ENCODE peak calls at places on chromosomes 2 and 18, in five cellular contexts. B is fibroblast of mammary gland, A is astrocyte of the cerebellum, R is HCT116, K is tibial artery. O is an unnamed sample.

GRCh38 chr2:217183471-217183870 is 323.6 kb upstream of the TNP1 start:
- DNase-seq in B (no peak), A (no peak), R (no peak), K (no peak), O (no peak)

GRCh38 chr18:39870586-39870985 is 2084.4 kb upstream of the PIK3C3 start:
- DNase-seq in R (no peak), A (no peak), K (no peak), B (peak), O (no peak)

GRCh38 chr2:8669157-8669852 is 12.6 kb upstream of the ID2 start:
- DNase-seq in K (peak), B (peak), A (peak), R (no peak), O (no peak)

GRCh38 chr2:152532241-152532640 is 185.0 kb downstream of the PRPF40A start:
- DNase-seq in A (no peak), K (no peak), R (no peak), B (no peak), O (no peak)

GRCh38 chr18:3510896-3511295 is 60.9 kb downstream of the TGIF1 start:
- DNase-seq in B (no peak), R (no peak), K (no peak), A (no peak), O (no peak)

GRCh38 chr18:42915240-42915791 is 200.2 kb downstream of the RIT2 start:
- DNase-seq in B (no peak), R (no peak), K (no peak), A (peak), O (peak)

GRCh38 chr2:230602562-230603230 is 109.9 kb upstream of the CAB39 start:
- DNase-seq in K (no peak), B (no peak), R (no peak), A (no peak), O (no peak)

GRCh38 chr2:142603761-142604160 is 273.7 kb upstream of the KYNU start:
- DNase-seq in R (no peak), K (no peak), B (no peak), A (peak), O (no peak)

GRCh38 chr18:67514901-67515540 is 1.5 kb downstream of the DSEL start:
- DNase-seq in A (no peak), B (peak), K (no peak), R (no peak), O (no peak)

GRCh38 chr2:176552456-176553135 is 283.4 kb downstream of the MTX2 start:
- DNase-seq in B (peak), K (no peak), R (no peak), A (no peak), O (no peak)

GRCh38 chr2:15049096-15049993 is 416.8 kb downstream of the LRATD1 start:
- DNase-seq in R (no peak), K (no peak), B (no peak), A (no peak), O (no peak)

DNA sequence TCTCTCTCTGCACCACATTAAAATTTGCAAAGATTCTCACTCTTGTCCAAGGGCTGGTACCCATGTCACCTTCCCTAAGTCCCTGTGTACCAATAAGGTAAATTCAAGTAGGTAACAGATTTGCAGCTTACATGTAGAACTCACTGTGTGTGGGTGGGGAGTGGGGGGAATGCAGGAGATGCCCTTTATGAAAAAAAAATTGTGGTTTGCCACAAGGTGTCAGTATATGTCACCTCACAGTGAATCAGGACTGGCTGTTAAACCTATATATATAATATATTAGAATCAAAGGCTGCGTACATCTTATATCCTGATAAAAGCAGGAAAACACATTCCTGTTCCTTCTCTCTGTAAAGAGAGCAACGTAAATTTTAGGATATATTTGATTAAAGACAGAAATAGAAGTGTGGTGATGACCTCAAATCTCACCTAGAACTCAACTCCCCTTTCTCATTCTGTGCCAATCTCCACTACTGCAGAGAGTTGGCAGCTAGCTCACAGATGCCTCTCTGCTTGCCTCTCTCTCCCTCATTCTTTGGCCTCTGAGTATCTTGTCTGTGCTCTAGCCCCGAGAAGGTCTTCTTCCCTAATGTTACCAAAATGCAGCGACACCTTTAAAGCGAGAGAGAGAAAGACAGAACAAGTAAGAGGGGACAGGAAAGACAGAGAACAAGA is 529 bp downstream of the XDH start:
- DNase-seq in A (no peak), K (no peak), B (peak), R (no peak), O (no peak)
- H3K4me3 ChIP-seq in A (no peak), K (no peak), B (no peak), R (no peak), O (peak)

DNA sequence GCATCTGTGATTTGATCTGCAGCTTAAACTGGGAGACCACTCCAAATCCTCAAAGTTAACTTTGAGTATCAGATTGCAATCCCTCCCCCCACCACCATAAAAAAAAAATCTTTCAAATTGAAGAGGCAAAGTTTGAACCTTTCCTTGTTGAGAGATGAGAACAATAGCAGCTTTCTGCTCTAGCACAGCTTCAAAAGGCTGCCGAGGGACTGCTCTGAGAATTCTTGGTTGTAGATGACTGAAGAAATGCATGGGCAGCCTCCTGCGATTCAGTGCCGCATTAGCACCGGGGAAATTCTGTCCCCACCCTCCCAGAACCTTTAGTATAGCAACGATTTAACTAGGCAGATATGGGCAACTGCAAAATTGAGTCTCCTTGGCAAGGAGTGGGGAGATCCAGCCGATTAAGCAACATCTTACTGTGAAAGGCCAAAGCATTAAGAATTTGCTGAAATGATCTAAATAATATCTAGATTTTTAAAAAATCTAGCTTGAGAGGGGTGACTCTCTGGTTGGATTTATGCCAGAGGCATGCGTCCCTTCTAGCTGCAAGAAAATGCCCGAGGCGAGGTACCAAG is 3.9 kb upstream of the SP5 start:
- DNase-seq in R (no peak), A (no peak), B (no peak), K (no peak), O (no peak)
- TF ChIP-seq CTCF in R (no peak), A (no peak), B (no peak), K (no peak), O (no peak)

GRCh38 chr2:10059016-10059351 is 15.6 kb downstream of the KLF11 start:
- DNase-seq in A (no peak), K (no peak), R (no peak), B (no peak), O (no peak)

GRCh38 chr2:10056439-10056838 is 13.1 kb downstream of the KLF11 start:
- DNase-seq in B (no peak), R (no peak), A (no peak), K (no peak), O (no peak)

GRCh38 chr2:10059552-10060335 is 16.4 kb downstream of the KLF11 start:
- DNase-seq in A (no peak), R (no peak), K (no peak), B (no peak), O (no peak)

GRCh38 chr2:10058251-10059015 is 15.1 kb downstream of the KLF11 start:
- DNase-seq in A (no peak), B (no peak), K (no peak), R (no peak), O (no peak)

GRCh38 chr2:10057231-10058107 is 14.1 kb downstream of the KLF11 start:
- DNase-seq in B (peak), K (no peak), R (no peak), A (peak), O (no peak)
- H3K4me3 ChIP-seq in B (peak), K (no peak), R (peak), A (no peak), O (no peak)

GRCh38 chr2:45484965-45485364 is 126.1 kb downstream of the SRBD1 start:
- DNase-seq in A (no peak), R (no peak), K (no peak), B (no peak), O (no peak)

DNA sequence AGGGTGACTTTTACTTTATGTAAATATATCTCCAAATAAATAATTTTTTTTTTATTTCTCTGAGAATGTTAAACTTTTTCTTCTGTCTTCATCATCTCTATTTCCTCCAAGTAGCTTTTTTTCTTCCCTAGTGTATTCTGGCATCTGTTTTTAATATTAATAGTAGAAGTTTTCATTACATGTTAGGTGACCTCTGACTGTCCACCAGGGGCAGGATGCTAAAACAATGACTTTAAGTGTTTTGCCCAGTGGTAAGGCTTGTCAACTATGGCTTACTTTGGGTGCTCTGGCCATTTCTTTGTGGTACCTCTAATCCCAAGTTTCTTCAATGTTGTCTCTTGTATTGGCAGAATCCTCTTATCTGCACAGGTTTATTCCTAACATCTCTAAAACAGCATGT is 127.1 kb downstream of the SRBD1 start:
- DNase-seq in R (peak), K (no peak), A (no peak), B (peak), O (no peak)
- TF ChIP-seq CTCF in R (no peak), K (no peak), A (peak), B (peak), O (peak)

GRCh38 chr2:69720404-69720803 is 21.5 kb upstream of the ANXA4 start:
- DNase-seq in A (no peak), R (no peak), K (no peak), B (peak), O (no peak)

GRCh38 chr2:69723791-69724190 is 18.1 kb upstream of the ANXA4 start:
- DNase-seq in K (no peak), A (no peak), B (no peak), R (no peak), O (no peak)

GRCh38 chr2:69725706-69726360 is 16.1 kb upstream of the ANXA4 start:
- DNase-seq in K (no peak), A (no peak), B (no peak), R (no peak), O (no peak)

GRCh38 chr2:69720922-69721491 is 20.9 kb upstream of the ANXA4 start:
- DNase-seq in K (no peak), B (no peak), R (no peak), A (no peak), O (no peak)

DNA sequence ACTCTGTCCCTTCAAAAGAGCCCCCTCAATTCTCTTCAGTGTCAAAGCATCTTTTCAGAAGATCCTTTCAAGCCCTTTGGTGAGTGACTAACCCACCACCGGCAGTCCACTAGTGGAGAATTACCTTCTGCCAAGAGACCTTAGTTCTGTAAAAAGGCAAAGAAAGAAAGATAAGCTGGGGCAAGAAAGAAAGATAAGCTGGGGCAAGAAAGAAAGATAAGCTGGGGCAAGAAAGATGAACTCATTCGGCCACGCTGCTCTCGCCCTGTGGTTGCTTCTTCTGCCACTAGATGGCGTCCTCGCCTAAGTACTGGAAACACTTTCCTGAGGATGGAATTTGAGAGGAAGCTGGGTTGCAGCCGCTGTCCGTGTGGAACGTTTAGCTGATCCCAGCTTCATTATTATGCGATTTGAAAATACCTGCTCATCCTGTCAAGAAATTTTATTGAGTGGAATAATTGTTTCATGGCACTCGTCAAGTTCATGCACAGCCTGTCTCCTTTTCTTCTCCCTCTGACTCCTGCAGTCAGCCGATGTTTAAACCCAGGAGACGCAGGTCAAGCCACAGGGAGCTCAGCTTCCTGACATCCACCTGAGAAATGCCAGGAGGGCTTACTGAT is 17.3 kb upstream of the ANXA4 start:
- DNase-seq in B (peak), A (peak), R (peak), K (peak), O (no peak)
- H3K4me3 ChIP-seq in B (peak), A (no peak), R (peak), K (peak), O (peak)

GRCh38 chr2:173869244-173869643 is 95.9 kb downstream of the SP3 start:
- DNase-seq in K (no peak), B (no peak), A (no peak), R (no peak), O (no peak)
- TF ChIP-seq CTCF in K (no peak), B (no peak), A (no peak), R (no peak), O (no peak)

GRCh38 chr2:181891966-181892794 is 650 bp downstream of the ITPRID2 start:
- DNase-seq in B (peak), A (no peak), R (peak), K (peak), O (no peak)

GRCh38 chr2:181892795-181893435 is 1.4 kb downstream of the ITPRID2 start:
- DNase-seq in A (peak), R (peak), K (no peak), B (peak), O (no peak)

GRCh38 chr2:181895788-181896187 is 4.3 kb downstream of the ITPRID2 start:
- DNase-seq in R (no peak), A (no peak), K (no peak), B (no peak), O (no peak)

GRCh38 chr2:181896286-181896685 is 4.8 kb downstream of the ITPRID2 start:
- DNase-seq in R (no peak), K (no peak), B (no peak), A (no peak), O (no peak)

GRCh38 chr2:181894381-181894780 is 2.9 kb downstream of the ITPRID2 start:
- DNase-seq in K (no peak), A (no peak), B (no peak), R (no peak), O (no peak)
- H3K4me3 ChIP-seq in K (peak), A (peak), B (peak), R (peak), O (peak)

O was measured in epithelial cell of proximal tubule.